ENCODE peak calls at places on chromosome 14, in six cellular contexts. One of them, this sample, is unnamed.

GRCh38 chr14:99158646-99159165 is 113.3 kb downstream of the BCL11B start:
- DNase-seq in IMR-90: no peak
- DNase-seq in ovary: no peak
- DNase-seq in stomach: peak; percentile 24
- DNase-seq in upper lobe of left lung: no peak
- DNase-seq in endothelial cell of umbilical vein: no peak
- DNase-seq in this sample: no peak

GRCh38 chr14:52025310-52025709 is 36.0 kb downstream of the RTRAF start:
- DNase-seq in IMR-90: peak; percentile 98
- DNase-seq in ovary: no peak
- DNase-seq in stomach: no peak
- DNase-seq in upper lobe of left lung: no peak
- DNase-seq in endothelial cell of umbilical vein: peak; percentile 96
- DNase-seq in this sample: no peak

GRCh38 chr14:76546426-76547221 is 170.7 kb downstream of the ESRRB start:
- DNase-seq in IMR-90: no peak
- DNase-seq in ovary: no peak
- DNase-seq in stomach: no peak
- DNase-seq in upper lobe of left lung: no peak
- DNase-seq in endothelial cell of umbilical vein: peak; percentile 19
- DNase-seq in this sample: no peak

GRCh38 chr14:101231828-101232227 is 328.3 kb upstream of the RTL1 start:
- DNase-seq in IMR-90: no peak
- DNase-seq in ovary: no peak
- DNase-seq in stomach: no peak
- DNase-seq in upper lobe of left lung: no peak
- DNase-seq in endothelial cell of umbilical vein: no peak
- DNase-seq in this sample: no peak

GRCh38 chr14:72549026-72549425 is 344.9 kb downstream of the DPF3 start:
- DNase-seq in IMR-90: peak; percentile 22
- DNase-seq in ovary: no peak
- DNase-seq in stomach: no peak
- DNase-seq in upper lobe of left lung: no peak
- DNase-seq in endothelial cell of umbilical vein: no peak
- DNase-seq in this sample: no peak

GRCh38 chr14:77542349-77543239 is 44.0 kb upstream of the ISM2 start:
- DNase-seq in IMR-90: no peak
- DNase-seq in ovary: no peak
- DNase-seq in stomach: no peak
- DNase-seq in upper lobe of left lung: no peak
- DNase-seq in endothelial cell of umbilical vein: peak; percentile 91
- DNase-seq in this sample: no peak

GRCh38 chr14:39267592-39268112 is 33.9 kb downstream of the MIA2 start:
- DNase-seq in IMR-90: no peak
- DNase-seq in ovary: no peak
- DNase-seq in stomach: no peak
- DNase-seq in upper lobe of left lung: no peak
- DNase-seq in endothelial cell of umbilical vein: no peak
- DNase-seq in this sample: no peak

GRCh38 chr14:44736326-44736725 is 225.4 kb downstream of the KLHL28 start:
- DNase-seq in IMR-90: no peak
- DNase-seq in ovary: no peak
- DNase-seq in stomach: no peak
- DNase-seq in upper lobe of left lung: no peak
- DNase-seq in endothelial cell of umbilical vein: no peak
- DNase-seq in this sample: no peak

GRCh38 chr14:22520235-22520634 is 68.8 kb downstream of the DAD1 start:
- DNase-seq in IMR-90: peak; percentile 83
- DNase-seq in ovary: no peak
- DNase-seq in stomach: no peak
- DNase-seq in upper lobe of left lung: no peak
- DNase-seq in endothelial cell of umbilical vein: peak; percentile 70
- DNase-seq in this sample: no peak

GRCh38 chr14:96100171-96101064 is 61.3 kb downstream of the C14orf132 start:
- DNase-seq in IMR-90: peak; percentile 83
- DNase-seq in ovary: peak; percentile 64
- DNase-seq in stomach: peak; percentile 77
- DNase-seq in upper lobe of left lung: peak; percentile 26
- DNase-seq in endothelial cell of umbilical vein: peak; percentile 64
- DNase-seq in this sample: peak; percentile 26

GRCh38 chr14:39398382-39398781 is 33.9 kb downstream of the FBXO33 start:
- DNase-seq in IMR-90: no peak
- DNase-seq in ovary: no peak
- DNase-seq in stomach: no peak
- DNase-seq in upper lobe of left lung: no peak
- DNase-seq in endothelial cell of umbilical vein: no peak
- DNase-seq in this sample: no peak

GRCh38 chr14:95045255-95045701 is 112.1 kb downstream of the DICER1 start:
- DNase-seq in IMR-90: no peak
- DNase-seq in ovary: no peak
- DNase-seq in stomach: peak; percentile 17
- DNase-seq in upper lobe of left lung: no peak
- DNase-seq in endothelial cell of umbilical vein: no peak
- DNase-seq in this sample: no peak

GRCh38 chr14:77111021-77111420 is 13.0 kb downstream of the CIPC start:
- DNase-seq in IMR-90: no peak
- DNase-seq in ovary: no peak
- DNase-seq in stomach: peak; percentile 77
- DNase-seq in upper lobe of left lung: no peak
- DNase-seq in endothelial cell of umbilical vein: peak; percentile 68
- DNase-seq in this sample: no peak

GRCh38 chr14:77790566-77791224 is 9.2 kb upstream of the ADCK1 start:
- DNase-seq in IMR-90: no peak
- DNase-seq in ovary: no peak
- DNase-seq in stomach: no peak
- DNase-seq in upper lobe of left lung: no peak
- DNase-seq in endothelial cell of umbilical vein: no peak
- DNase-seq in this sample: no peak

DNA sequence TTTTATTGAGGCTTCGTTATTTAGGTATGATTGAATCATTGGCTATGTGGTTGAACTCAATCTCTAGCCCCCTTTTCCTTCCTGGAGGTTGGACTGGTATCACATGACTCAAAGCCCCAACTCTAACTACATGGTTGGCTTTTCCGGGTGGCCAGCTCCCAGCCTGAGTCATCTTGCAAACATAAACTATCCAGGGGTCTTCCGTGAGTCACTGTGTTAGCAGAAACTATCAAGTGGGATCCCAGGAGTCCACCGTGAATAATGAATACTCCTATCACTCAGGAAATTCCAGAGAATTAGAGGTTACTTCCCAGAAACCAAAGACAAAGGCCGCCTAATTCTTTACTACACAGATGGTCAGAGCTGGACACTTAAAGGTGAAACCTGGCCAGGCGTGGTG is 19.7 kb upstream of the PLEKHD1 start:
- DNase-seq in IMR-90: peak; percentile 98
- DNase-seq in ovary: no peak
- DNase-seq in stomach: no peak
- DNase-seq in upper lobe of left lung: no peak
- DNase-seq in endothelial cell of umbilical vein: peak; percentile 94
- DNase-seq in this sample: no peak
- H3K27ac ChIP-seq in IMR-90: peak overlapping the region; percentile 65
- H3K27ac ChIP-seq in ovary: no peak overlapping the region
- H3K27ac ChIP-seq in stomach: no peak overlapping the region
- H3K27ac ChIP-seq in upper lobe of left lung: no peak overlapping the region
- H3K27ac ChIP-seq in endothelial cell of umbilical vein: peak overlapping the region; percentile 94
- H3K27ac ChIP-seq in this sample: no peak overlapping the region

GRCh38 chr14:104802120-104802912 is 1.4 kb downstream of the ZBTB42 start:
- DNase-seq in IMR-90: no peak
- DNase-seq in ovary: no peak
- DNase-seq in stomach: no peak
- DNase-seq in upper lobe of left lung: peak; percentile 75
- DNase-seq in endothelial cell of umbilical vein: no peak
- DNase-seq in this sample: no peak

GRCh38 chr14:104799239-104799599 is 1.7 kb upstream of the ZBTB42 start:
- DNase-seq in IMR-90: no peak
- DNase-seq in ovary: no peak
- DNase-seq in stomach: no peak
- DNase-seq in upper lobe of left lung: no peak
- DNase-seq in endothelial cell of umbilical vein: no peak
- DNase-seq in this sample: no peak

GRCh38 chr14:104801284-104802119 is 601 bp downstream of the ZBTB42 start:
- DNase-seq in IMR-90: no peak
- DNase-seq in ovary: no peak
- DNase-seq in stomach: peak; percentile 60
- DNase-seq in upper lobe of left lung: peak; percentile 72
- DNase-seq in endothelial cell of umbilical vein: no peak
- DNase-seq in this sample: no peak

GRCh38 chr14:104799657-104800599 is 973 bp upstream of the ZBTB42 start:
- DNase-seq in IMR-90: peak; percentile 67
- DNase-seq in ovary: peak; percentile 91
- DNase-seq in stomach: peak; percentile 90
- DNase-seq in upper lobe of left lung: peak; percentile 98
- DNase-seq in endothelial cell of umbilical vein: peak; percentile 62
- DNase-seq in this sample: peak; percentile 68

GRCh38 chr14:104800600-104801283 is at the start of gene ZBTB42:
- DNase-seq in IMR-90: peak; percentile 48
- DNase-seq in ovary: peak; percentile 67
- DNase-seq in stomach: peak; percentile 95
- DNase-seq in upper lobe of left lung: peak; percentile 96
- DNase-seq in endothelial cell of umbilical vein: peak; percentile 42
- DNase-seq in this sample: peak; percentile 58
- TF ChIP-seq POLR2A in IMR-90: no peak
- TF ChIP-seq POLR2A in ovary: no peak
- TF ChIP-seq POLR2A in stomach: no peak
- TF ChIP-seq POLR2A in upper lobe of left lung: no peak
- TF ChIP-seq POLR2A in endothelial cell of umbilical vein: no peak
- TF ChIP-seq POLR2A in this sample: no peak

GRCh38 chr14:105700622-105701288 is 174.4 kb downstream of the TMEM121 start:
- DNase-seq in IMR-90: no peak
- DNase-seq in ovary: no peak
- DNase-seq in stomach: no peak
- DNase-seq in upper lobe of left lung: no peak
- DNase-seq in endothelial cell of umbilical vein: no peak
- DNase-seq in this sample: no peak

GRCh38 chr14:105702275-105702817 is 176.0 kb downstream of the TMEM121 start:
- DNase-seq in IMR-90: no peak
- DNase-seq in ovary: no peak
- DNase-seq in stomach: no peak
- DNase-seq in upper lobe of left lung: no peak
- DNase-seq in endothelial cell of umbilical vein: no peak
- DNase-seq in this sample: no peak

DNA sequence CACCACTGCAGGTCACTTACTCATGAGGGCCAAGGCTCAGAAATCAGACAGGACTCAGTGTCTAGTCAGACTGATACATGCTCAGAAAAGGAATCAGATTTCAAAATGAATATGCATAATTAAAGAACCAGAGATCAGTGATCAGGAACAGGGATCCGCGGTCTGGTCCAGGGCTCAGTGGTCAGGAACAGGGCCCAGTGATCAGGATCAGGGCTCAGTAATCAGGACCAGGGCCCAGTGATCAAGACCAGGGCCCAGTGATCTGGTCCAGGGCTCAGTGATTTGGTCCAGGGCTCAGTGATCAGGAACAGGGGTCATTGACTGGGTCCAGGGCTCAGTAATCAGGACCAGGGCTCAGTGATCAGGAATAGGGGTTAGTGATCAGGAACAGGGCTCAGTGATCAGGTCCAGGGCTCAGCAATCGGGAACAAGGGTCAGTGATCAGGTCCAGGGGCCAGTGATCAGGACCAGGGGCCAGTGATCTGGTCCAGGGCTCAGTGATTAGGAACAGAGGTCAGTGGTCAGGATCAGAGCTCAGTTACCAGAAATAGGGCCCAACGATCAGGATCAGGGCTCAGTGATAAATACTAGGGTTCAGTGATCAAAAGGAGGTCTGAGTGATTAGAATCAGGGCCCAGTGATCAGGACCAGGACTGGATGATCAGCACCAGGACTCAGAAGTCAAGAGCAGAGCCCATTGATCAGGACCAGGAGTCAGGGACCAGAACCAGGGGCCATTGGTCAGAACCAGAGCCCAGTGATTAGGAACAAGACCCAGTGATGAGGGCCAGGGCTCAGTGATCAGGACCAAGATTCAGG is 175.3 kb downstream of the TMEM121 start:
- DNase-seq in IMR-90: no peak
- DNase-seq in ovary: no peak
- DNase-seq in stomach: no peak
- DNase-seq in upper lobe of left lung: no peak
- DNase-seq in endothelial cell of umbilical vein: no peak
- DNase-seq in this sample: no peak
- H3K27ac ChIP-seq in IMR-90: no peak overlapping the region
- H3K27ac ChIP-seq in ovary: no peak overlapping the region
- H3K27ac ChIP-seq in stomach: no peak overlapping the region
- H3K27ac ChIP-seq in upper lobe of left lung: no peak overlapping the region
- H3K27ac ChIP-seq in endothelial cell of umbilical vein: no peak overlapping the region
- H3K27ac ChIP-seq in this sample: no peak overlapping the region

GRCh38 chr14:103137721-103138482 is 14.6 kb downstream of the TNFAIP2 start:
- DNase-seq in IMR-90: no peak
- DNase-seq in ovary: no peak
- DNase-seq in stomach: no peak
- DNase-seq in upper lobe of left lung: peak; percentile 84
- DNase-seq in endothelial cell of umbilical vein: no peak
- DNase-seq in this sample: no peak

GRCh38 chr14:103135333-103136075 is 12.2 kb downstream of the TNFAIP2 start:
- DNase-seq in IMR-90: no peak
- DNase-seq in ovary: no peak
- DNase-seq in stomach: no peak
- DNase-seq in upper lobe of left lung: no peak
- DNase-seq in endothelial cell of umbilical vein: no peak
- DNase-seq in this sample: no peak

GRCh38 chr14:103136076-103136340 is 12.7 kb downstream of the TNFAIP2 start:
- DNase-seq in IMR-90: no peak
- DNase-seq in ovary: no peak
- DNase-seq in stomach: no peak
- DNase-seq in upper lobe of left lung: no peak
- DNase-seq in endothelial cell of umbilical vein: no peak
- DNase-seq in this sample: no peak

GRCh38 chr14:103134919-103135318 is 11.7 kb downstream of the TNFAIP2 start:
- DNase-seq in IMR-90: no peak
- DNase-seq in ovary: no peak
- DNase-seq in stomach: no peak
- DNase-seq in upper lobe of left lung: no peak
- DNase-seq in endothelial cell of umbilical vein: no peak
- DNase-seq in this sample: no peak

DNA sequence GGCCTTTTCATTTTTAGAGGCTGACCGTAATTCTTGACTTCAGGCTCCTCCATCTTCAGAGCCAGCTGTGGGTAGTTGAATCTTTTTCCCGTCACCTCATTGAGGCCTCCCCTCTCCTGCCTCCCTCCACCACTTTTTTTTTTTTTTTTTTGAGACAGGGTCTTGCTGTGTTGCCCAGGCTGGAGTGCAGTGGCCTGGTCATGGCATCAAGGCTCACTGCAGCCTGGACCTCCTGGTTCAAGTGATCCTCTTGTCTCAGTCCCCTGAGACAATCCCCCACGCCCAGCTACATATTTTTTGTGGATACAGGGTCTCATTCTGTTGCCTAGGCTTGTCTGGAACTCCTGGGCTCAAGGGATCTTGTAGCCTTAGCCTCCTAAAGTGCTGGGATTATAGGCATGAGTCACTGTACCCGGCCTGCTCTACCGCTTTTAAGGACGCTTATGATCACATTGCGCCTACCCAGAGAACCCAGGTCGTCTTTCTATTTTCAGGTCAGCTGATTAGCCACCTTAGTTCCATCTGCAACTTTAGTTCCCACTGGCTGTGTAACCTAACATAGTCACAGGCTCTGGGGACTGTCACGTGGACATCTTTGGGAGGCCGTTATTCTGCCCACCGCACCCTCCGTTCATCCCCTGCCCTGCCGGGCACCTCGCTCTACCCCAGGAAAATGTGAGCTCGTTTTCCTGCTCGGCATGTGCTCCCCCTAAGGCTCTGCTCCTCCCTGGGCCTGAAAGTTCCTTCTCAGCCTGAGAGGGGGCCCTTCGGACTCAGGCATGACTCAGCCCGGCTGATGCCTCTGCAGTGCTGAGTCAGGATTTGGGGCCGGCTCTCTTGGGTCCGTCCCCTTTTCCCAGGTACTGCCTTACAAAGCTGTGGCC is 13.4 kb downstream of the TNFAIP2 start:
- DNase-seq in IMR-90: peak; percentile 73
- DNase-seq in ovary: peak; percentile 48
- DNase-seq in stomach: no peak
- DNase-seq in upper lobe of left lung: no peak
- DNase-seq in endothelial cell of umbilical vein: no peak
- DNase-seq in this sample: peak; percentile 60
- TF ChIP-seq POLR2A in IMR-90: no peak
- TF ChIP-seq POLR2A in ovary: no peak
- TF ChIP-seq POLR2A in stomach: no peak
- TF ChIP-seq POLR2A in upper lobe of left lung: no peak
- TF ChIP-seq POLR2A in endothelial cell of umbilical vein: no peak
- TF ChIP-seq POLR2A in this sample: no peak

This sample was measured in gastrocnemius medialis.